ENCODE peak calls at places on chromosomes 5 and 9, in four cellular contexts. G, Q, K and Z are unnamed samples.

GRCh38 chr9:108041551-108041950 is 552.0 kb upstream of the KLF4 start:
- DNase-seq in G (no peak), Q (no peak), K (no peak), Z (no peak)

GRCh38 chr5:123659495-123659894 is 147.5 kb downstream of the CSNK1G3 start:
- DNase-seq in G (no peak), Q (no peak), K (no peak), Z (no peak)

GRCh38 chr9:4327504-4328191 is 27.8 kb upstream of the GLIS3 start:
- DNase-seq in G (no peak), Q (no peak), K (no peak), Z (peak)

GRCh38 chr5:98314262-98314661 is 459.2 kb upstream of the RGMB start:
- DNase-seq in G (no peak), Q (no peak), K (no peak), Z (no peak)

GRCh38 chr9:121261107-121261460 is 6.9 kb upstream of the GSN start:
- DNase-seq in G (no peak), Q (peak), K (no peak), Z (peak)

GRCh38 chr9:19379697-19380046 is 364 bp downstream of the RPS6 start:
- DNase-seq in G (no peak), Q (peak), K (peak), Z (peak)

GRCh38 chr9:126386088-126386487 is 59.5 kb downstream of the MVB12B start:
- DNase-seq in G (no peak), Q (peak), K (peak), Z (peak)

GRCh38 chr5:50501510-50502209 is 60.6 kb upstream of the EMB start:
- DNase-seq in G (no peak), Q (no peak), K (peak), Z (no peak)

GRCh38 chr5:61766141-61766540 is 434.1 kb downstream of the ZSWIM6 start:
- DNase-seq in G (no peak), Q (no peak), K (no peak), Z (no peak)

GRCh38 chr5:60856059-60856458 is 12.0 kb upstream of the ELOVL7 start:
- DNase-seq in G (no peak), Q (no peak), K (no peak), Z (no peak)

GRCh38 chr5:154444559-154445421 is 1.0 kb upstream of the SAP30L start:
- DNase-seq in G (no peak), Q (peak), K (peak), Z (peak)

GRCh38 chr9:6581266-6581665 is 64.3 kb downstream of the GLDC start:
- DNase-seq in G (no peak), Q (no peak), K (no peak), Z (no peak)

GRCh38 chr9:121860744-121861143 is 209.3 kb downstream of the DAB2IP start:
- DNase-seq in G (no peak), Q (no peak), K (no peak), Z (peak)

GRCh38 chr5:55633574-55634203 is 78.4 kb downstream of the SLC38A9 start:
- DNase-seq in G (no peak), Q (no peak), K (no peak), Z (peak)

GRCh38 chr9:35659340-35659739 is 1.2 kb downstream of the CCDC107 start:
- DNase-seq in G (no peak), Q (no peak), K (peak), Z (peak)

GRCh38 chr5:127849436-127849835 is 146.2 kb downstream of the CCDC192 start:
- DNase-seq in G (no peak), Q (no peak), K (no peak), Z (no peak)

GRCh38 chr5:169946743-169947142 is 33.6 kb downstream of the INSYN2B start:
- DNase-seq in G (no peak), Q (no peak), K (no peak), Z (peak)

GRCh38 chr5:101932599-101932998 is 363.5 kb downstream of the SLCO4C1 start:
- DNase-seq in G (no peak), Q (no peak), K (no peak), Z (peak)

GRCh38 chr5:142611154-142611553 is 74.7 kb downstream of the FGF1 start:
- DNase-seq in G (peak), Q (peak), K (peak), Z (peak)

GRCh38 chr5:134533115-134533815 is 7.8 kb downstream of the JADE2 start:
- DNase-seq in G (no peak), Q (no peak), K (no peak), Z (no peak)